ENCODE peak calls at places on chromosomes 13 and 19, in four cellular contexts. A is uterus, D is ascending aorta, F is cardiac muscle cell. R is an unnamed sample.

GRCh38 chr13:73898276-73898675 is 235.9 kb downstream of the KLF12 start:
- DNase-seq in A (no peak), D (no peak), F (no peak), R (no peak)

GRCh38 chr19:55118401-55118991 is 1.1 kb upstream of the PPP1R12C start:
- DNase-seq in F (peak; percentile 71), D (peak; percentile 73), A (peak; percentile 46), R (no peak)

GRCh38 chr13:112032186-112032835 is 34.6 kb upstream of the SOX1 start:
- DNase-seq in A (no peak), D (no peak), F (no peak), R (no peak)

GRCh38 chr19:29596885-29597525 is 9.1 kb upstream of the POP4 start:
- DNase-seq in A (no peak), D (peak; percentile 42), F (peak; percentile 34), R (no peak)

GRCh38 chr13:75318138-75318833 is 163.7 kb downstream of the TBC1D4 start:
- DNase-seq in F (no peak), D (no peak), A (no peak), R (no peak)

GRCh38 chr19:42132030-42132628 is at the start of gene POU2F2:
- DNase-seq in F (no peak), D (no peak), A (peak; percentile 19), R (no peak)

GRCh38 chr19:57887195-57887941 is 1.5 kb downstream of the ZNF814 start:
- DNase-seq in F (peak; percentile 53), D (no peak), A (no peak), R (no peak)

GRCh38 chr13:43268632-43269031 is 245.2 kb downstream of the DNAJC15 start:
- DNase-seq in A (no peak), D (no peak), F (peak; percentile 32), R (no peak)

GRCh38 chr13:79995334-79995733 is 345.6 kb downstream of the SPRY2 start:
- DNase-seq in A (no peak), D (no peak), F (peak; percentile 67), R (no peak)

GRCh38 chr19:34731964-34732363 is 2.1 kb upstream of the ZNF181 start:
- DNase-seq in F (no peak), A (no peak), D (no peak), R (no peak)

GRCh38 chr19:34734601-34735103 is 609 bp downstream of the ZNF181 start:
- DNase-seq in D (no peak), F (no peak), A (no peak), R (no peak)

GRCh38 chr19:34733266-34733825 is 697 bp upstream of the ZNF181 start:
- DNase-seq in D (peak; percentile 88), A (no peak), F (no peak), R (peak; percentile 45)

GRCh38 chr19:34732548-34733255 is 1.3 kb upstream of the ZNF181 start:
- DNase-seq in D (peak; percentile 64), A (peak; percentile 13), F (no peak), R (no peak)

DNA sequence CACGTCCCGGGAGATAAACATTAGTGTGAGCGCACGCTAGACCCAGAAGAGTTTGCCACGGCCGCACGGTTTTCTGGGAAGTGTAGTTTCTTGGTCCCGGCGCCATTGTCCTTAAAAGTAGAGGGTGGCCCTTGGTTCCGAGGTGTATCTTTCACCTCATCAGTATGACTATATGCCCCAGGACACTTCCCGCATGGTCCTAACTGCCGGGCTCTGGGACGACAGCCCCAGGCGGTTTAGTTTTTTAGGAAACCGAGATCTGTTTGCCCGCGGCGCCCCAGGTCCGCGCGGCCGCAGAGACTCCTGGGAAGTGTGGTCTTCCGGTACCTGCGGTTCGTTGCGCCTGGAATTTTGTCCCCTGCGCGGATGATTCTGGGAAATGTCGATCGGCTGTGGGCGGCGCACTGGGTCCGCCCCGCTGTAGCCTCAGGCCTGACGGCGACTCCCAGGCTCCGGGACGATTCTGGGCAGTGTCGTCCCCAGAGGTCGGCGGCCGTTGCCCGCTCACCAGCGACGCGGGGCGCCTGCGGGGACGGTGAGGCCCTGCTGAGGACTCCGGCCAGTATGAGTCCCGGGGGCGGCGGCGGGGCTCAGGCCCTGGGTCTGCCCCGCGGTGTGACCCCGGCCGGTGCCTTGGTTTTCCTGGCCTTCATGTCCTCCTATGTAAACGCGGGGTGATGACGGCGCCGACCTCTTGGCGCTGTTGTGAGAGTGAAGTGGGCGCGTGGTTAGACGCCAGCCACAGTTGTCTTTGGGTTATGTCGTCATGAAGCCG is at the start of gene ZNF181:
- DNase-seq in A (peak; percentile 85), F (peak; percentile 94), D (peak; percentile 94), R (peak; percentile 83)
- TF ChIP-seq CTCF in A (no peak), F (no peak), D (no peak), R (no peak)

DNA sequence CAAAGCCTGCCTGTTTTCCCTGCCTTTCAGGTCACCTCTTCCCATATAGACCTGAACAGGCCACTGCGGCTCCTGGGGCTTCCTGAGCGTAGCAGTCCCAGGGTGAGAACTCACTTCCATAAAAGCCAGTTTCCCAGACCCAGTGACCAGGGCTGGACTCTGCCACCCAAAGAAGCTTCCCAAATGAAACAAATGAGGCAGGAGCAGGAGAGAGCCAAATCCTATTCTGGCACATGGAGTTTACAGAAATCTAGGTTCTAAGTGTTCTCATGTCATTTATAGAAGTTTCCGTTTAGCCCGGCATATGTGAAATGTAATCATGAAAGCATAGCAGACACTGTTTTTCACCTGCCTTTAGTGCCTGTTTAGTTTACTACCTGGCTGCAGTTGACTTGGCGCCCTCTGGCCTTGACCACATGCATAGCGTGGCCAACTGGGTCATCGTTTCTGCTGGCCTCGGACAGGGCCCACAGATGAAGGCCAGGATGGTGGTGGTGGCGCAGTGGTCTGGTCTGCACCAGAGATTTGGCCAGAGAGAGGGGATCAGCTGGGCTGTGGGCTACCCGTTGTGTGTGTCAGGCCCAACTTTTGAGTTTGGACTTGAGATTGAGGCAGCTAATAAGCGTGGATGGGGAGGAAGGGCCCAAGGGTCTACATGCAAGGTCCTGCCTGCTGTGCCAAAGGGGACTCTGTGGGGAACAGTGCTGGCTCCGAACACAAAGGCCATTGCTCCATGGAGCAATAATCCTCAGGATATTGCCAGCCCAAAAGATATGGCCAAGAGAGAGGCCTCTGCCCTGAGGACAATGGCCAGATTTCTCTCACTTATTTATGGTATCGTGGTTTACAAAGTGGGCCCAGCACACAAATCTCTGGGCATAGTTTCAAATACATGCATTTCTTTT is 43.3 kb downstream of the NFIX start:
- DNase-seq in F (no peak), A (no peak), D (no peak), R (no peak)
- TF ChIP-seq CTCF in F (no peak), A (no peak), D (no peak), R (no peak)

GRCh38 chr13:113216165-113217056 is 7.0 kb downstream of the CUL4A start:
- DNase-seq in F (peak; percentile 52), A (no peak), D (peak; percentile 56), R (no peak)

GRCh38 chr13:113224486-113224885 is 15.1 kb downstream of the CUL4A start:
- DNase-seq in D (peak; percentile 22), F (no peak), A (no peak), R (no peak)

GRCh38 chr13:113219311-113219940 is 10.0 kb downstream of the CUL4A start:
- DNase-seq in D (peak; percentile 52), A (no peak), F (no peak), R (no peak)

GRCh38 chr13:113220141-113220598 is 10.8 kb downstream of the CUL4A start:
- DNase-seq in F (no peak), A (no peak), D (peak; percentile 39), R (no peak)

GRCh38 chr13:113220877-113221276 is 11.5 kb downstream of the CUL4A start:
- DNase-seq in A (no peak), D (no peak), F (no peak), R (no peak)
- TF ChIP-seq CTCF in A (no peak), D (no peak), F (peak; percentile 13), R (no peak)

GRCh38 chr19:13953021-13953531 is 767 bp downstream of the DCAF15 start:
- DNase-seq in F (peak; percentile 59), A (no peak), D (no peak), R (no peak)
- TF ChIP-seq CTCF in F (peak; percentile 25), A (no peak), D (no peak), R (no peak)

GRCh38 chr19:48445256-48445605 is 552 bp upstream of the GRWD1 start:
- DNase-seq in A (no peak), F (peak; percentile 96), D (peak; percentile 73), R (no peak)
- TF ChIP-seq CTCF in A (peak; percentile 40), F (peak; percentile 71), D (peak; percentile 55), R (no peak)

DNA sequence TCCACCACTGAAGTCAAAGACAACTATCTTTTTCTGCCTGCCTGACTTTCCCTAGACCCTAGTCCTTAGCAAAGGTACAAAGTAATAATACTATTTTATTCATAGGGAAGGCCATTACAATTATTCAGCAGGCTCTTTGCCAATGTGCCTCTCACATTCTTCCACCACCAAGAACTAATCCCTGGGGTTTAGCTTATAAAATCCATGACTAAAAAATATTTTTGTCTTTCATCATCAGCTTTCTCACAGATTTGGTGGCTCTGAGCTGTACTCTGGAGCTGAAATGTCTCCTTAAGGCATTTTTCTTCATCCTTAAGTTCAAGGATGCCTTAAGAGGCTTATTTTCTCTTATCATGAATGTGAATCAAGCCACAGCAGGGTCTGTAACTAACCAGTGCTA is 96.1 kb downstream of the OXGR1 start:
- DNase-seq in F (peak; percentile 17), D (peak; percentile 65), A (no peak), R (no peak)
- TF ChIP-seq CTCF in F (no peak), D (no peak), A (no peak), R (no peak)

GRCh38 chr19:8826371-8826770 is 5.7 kb downstream of the ZNF558 start:
- DNase-seq in F (no peak), A (no peak), D (no peak), R (no peak)

GRCh38 chr19:8827277-8827676 is 4.8 kb downstream of the ZNF558 start:
- DNase-seq in A (no peak), D (no peak), F (peak; percentile 22), R (no peak)

GRCh38 chr19:8820234-8820633 is 11.9 kb downstream of the ZNF558 start:
- DNase-seq in F (no peak), A (no peak), D (no peak), R (no peak)

DNA sequence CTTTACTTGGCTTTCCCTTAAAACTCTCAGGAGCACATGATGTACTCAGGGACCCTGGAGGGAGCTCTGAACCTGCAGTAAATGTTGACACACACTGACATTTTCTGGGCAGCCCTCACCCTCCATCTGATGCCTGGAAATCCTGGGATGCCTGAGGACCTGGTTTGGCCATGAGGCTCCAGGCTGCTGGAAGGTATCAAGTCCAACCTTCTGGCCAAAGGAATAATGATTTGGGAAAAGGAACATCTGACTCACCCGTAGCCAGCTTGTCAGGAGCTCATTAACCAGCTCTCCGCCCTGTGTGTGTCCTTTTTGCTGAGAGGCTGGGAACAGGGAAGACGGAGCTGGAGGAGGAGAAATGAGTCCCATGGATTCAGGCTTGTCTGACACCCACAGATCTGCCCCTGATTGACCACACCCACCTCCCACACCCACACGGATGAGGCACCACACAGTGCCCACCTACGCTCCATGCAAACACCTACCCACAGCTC is 10.3 kb downstream of the ZNF558 start:
- DNase-seq in D (no peak), F (no peak), A (peak; percentile 53), R (no peak)
- TF ChIP-seq CTCF in D (no peak), F (no peak), A (no peak), R (no peak)

GRCh38 chr19:10203686-10204085 is 8.9 kb upstream of the DNMT1 start:
- DNase-seq in F (no peak), D (no peak), A (no peak), R (no peak)
- TF ChIP-seq CTCF in F (no peak), D (no peak), A (no peak), R (no peak)

R was measured in omental fat pad.